ENCODE peak calls at places on chromosomes 3 and 15, in six cellular contexts. Z is BE2C; O is naive thymus-derived CD4-positive, alpha-beta T cell; D is RWPE2; X is CD8-positive, alpha-beta memory T cell; K is upper lobe of right lung. N is an unnamed sample.
A peak's percentile ranks its signal among the peaks of the same experiment; 100 is the strongest.

GRCh38 chr15:68235022-68235421 is 5.5 kb upstream of the CLN6 start:
- DNase-seq in Z (no peak), O (no peak), D (no peak), X (no peak), K (no peak), N (no peak)

GRCh38 chr3:129123314-129124060 is 1.9 kb upstream of the RAB43 start:
- DNase-seq in Z (no peak), O (no peak), D (no peak), X (peak; percentile 24), K (peak; percentile 37), N (no peak)

GRCh38 chr15:40744810-40745152 is 10.3 kb downstream of the RMDN3 start:
- DNase-seq in Z (no peak), O (no peak), D (peak; percentile 47), X (no peak), K (no peak), N (no peak)

GRCh38 chr3:183386651-183387050 is 41.8 kb downstream of the MCF2L2 start:
- DNase-seq in Z (peak; percentile 28), O (no peak), D (no peak), X (no peak), K (no peak), N (no peak)

GRCh38 chr15:63448261-63448660 is 56.1 kb upstream of the USP3 start:
- DNase-seq in Z (no peak), O (no peak), D (no peak), X (no peak), K (no peak), N (no peak)

GRCh38 chr15:100008258-100008657 is 275.0 kb upstream of the LYSMD4 start:
- DNase-seq in Z (no peak), O (no peak), D (peak; percentile 65), X (no peak), K (no peak), N (no peak)

GRCh38 chr3:116663161-116663885 is 46.3 kb upstream of the TUSC7 start:
- DNase-seq in Z (no peak), O (no peak), D (no peak), X (no peak), K (no peak), N (no peak)

GRCh38 chr15:25243800-25244097 is 195.1 kb downstream of the UBE3A start:
- DNase-seq in Z (peak; percentile 1), O (no peak), D (no peak), X (no peak), K (peak; percentile 51), N (peak; percentile 23)

GRCh38 chr3:165181556-165181955 is 14.6 kb downstream of the SLITRK3 start:
- DNase-seq in Z (no peak), O (no peak), D (no peak), X (no peak), K (no peak), N (no peak)

GRCh38 chr15:98012354-98012753 is 51.9 kb downstream of the ARRDC4 start:
- DNase-seq in Z (no peak), O (no peak), D (no peak), X (no peak), K (no peak), N (no peak)

GRCh38 chr3:40572588-40572987 is 47.8 kb downstream of the ZNF621 start:
- DNase-seq in Z (no peak), O (no peak), D (no peak), X (no peak), K (no peak), N (no peak)

GRCh38 chr3:2765002-2765579 is 345.1 kb downstream of the IL5RA start:
- DNase-seq in Z (peak; percentile 8), O (no peak), D (no peak), X (no peak), K (no peak), N (no peak)

GRCh38 chr3:13700889-13701288 is 152.0 kb downstream of the FBLN2 start:
- DNase-seq in Z (no peak), O (no peak), D (peak; percentile 52), X (no peak), K (peak; percentile 33), N (no peak)

GRCh38 chr15:56984681-56985515 is 66.5 kb downstream of the TCF12 start:
- DNase-seq in Z (no peak), O (no peak), D (no peak), X (no peak), K (no peak), N (peak; percentile 21)

GRCh38 chr3:20240154-20240883 is 54.3 kb upstream of the SGO1 start:
- DNase-seq in Z (no peak), O (no peak), D (no peak), X (no peak), K (no peak), N (no peak)

GRCh38 chr3:133038731-133039398 is 674 bp downstream of the TMEM108 start:
- DNase-seq in Z (peak; percentile 46), O (no peak), D (no peak), X (no peak), K (peak; percentile 71), N (no peak)

GRCh38 chr15:94991718-94992117 is 760.4 kb downstream of the MCTP2 start:
- DNase-seq in Z (no peak), O (no peak), D (no peak), X (no peak), K (no peak), N (no peak)

GRCh38 chr3:46370784-46371183 is at the start of gene CCR5:
- DNase-seq in Z (no peak), O (no peak), D (no peak), X (no peak), K (no peak), N (no peak)

GRCh38 chr3:189727898-189728297 is 96.7 kb downstream of the TP63 start:
- DNase-seq in Z (no peak), O (no peak), D (no peak), X (no peak), K (no peak), N (no peak)

GRCh38 chr3:59185586-59186381 is 136.0 kb upstream of the CFAP20DC start:
- DNase-seq in Z (no peak), O (no peak), D (no peak), X (no peak), K (no peak), N (no peak)

GRCh38 chr15:68589783-68590710 is 11.3 kb downstream of the CORO2B start:
- DNase-seq in Z (no peak), O (no peak), D (no peak), X (no peak), K (no peak), N (no peak)

GRCh38 chr3:195908439-195909293 is at the start of gene TNK2:
- DNase-seq in Z (no peak), O (peak; percentile 36), D (no peak), X (peak; percentile 37), K (peak; percentile 78), N (no peak)

GRCh38 chr3:185823280-185824044 is 1.4 kb downstream of the IGF2BP2 start:
- DNase-seq in Z (peak; percentile 16), O (peak; percentile 13), D (no peak), X (no peak), K (peak; percentile 73), N (peak; percentile 58)

GRCh38 chr3:49794431-49794830 is 5.2 kb downstream of the CDHR4 start:
- DNase-seq in Z (no peak), O (no peak), D (no peak), X (no peak), K (no peak), N (no peak)

GRCh38 chr3:73727854-73728253 is 103.1 kb upstream of the PDZRN3 start:
- DNase-seq in Z (no peak), O (no peak), D (no peak), X (no peak), K (no peak), N (no peak)

GRCh38 chr15:75195766-75196241 is 5.9 kb upstream of the C15orf39 start:
- DNase-seq in Z (peak; percentile 59), O (no peak), D (peak; percentile 75), X (no peak), K (no peak), N (no peak)

GRCh38 chr3:172171396-172172075 is 132.2 kb downstream of the FNDC3B start:
- DNase-seq in Z (no peak), O (no peak), D (no peak), X (no peak), K (no peak), N (peak; percentile 29)

GRCh38 chr3:54511766-54512365 is 389.5 kb downstream of the CACNA2D3 start:
- DNase-seq in Z (no peak), O (no peak), D (no peak), X (no peak), K (no peak), N (no peak)

DNA sequence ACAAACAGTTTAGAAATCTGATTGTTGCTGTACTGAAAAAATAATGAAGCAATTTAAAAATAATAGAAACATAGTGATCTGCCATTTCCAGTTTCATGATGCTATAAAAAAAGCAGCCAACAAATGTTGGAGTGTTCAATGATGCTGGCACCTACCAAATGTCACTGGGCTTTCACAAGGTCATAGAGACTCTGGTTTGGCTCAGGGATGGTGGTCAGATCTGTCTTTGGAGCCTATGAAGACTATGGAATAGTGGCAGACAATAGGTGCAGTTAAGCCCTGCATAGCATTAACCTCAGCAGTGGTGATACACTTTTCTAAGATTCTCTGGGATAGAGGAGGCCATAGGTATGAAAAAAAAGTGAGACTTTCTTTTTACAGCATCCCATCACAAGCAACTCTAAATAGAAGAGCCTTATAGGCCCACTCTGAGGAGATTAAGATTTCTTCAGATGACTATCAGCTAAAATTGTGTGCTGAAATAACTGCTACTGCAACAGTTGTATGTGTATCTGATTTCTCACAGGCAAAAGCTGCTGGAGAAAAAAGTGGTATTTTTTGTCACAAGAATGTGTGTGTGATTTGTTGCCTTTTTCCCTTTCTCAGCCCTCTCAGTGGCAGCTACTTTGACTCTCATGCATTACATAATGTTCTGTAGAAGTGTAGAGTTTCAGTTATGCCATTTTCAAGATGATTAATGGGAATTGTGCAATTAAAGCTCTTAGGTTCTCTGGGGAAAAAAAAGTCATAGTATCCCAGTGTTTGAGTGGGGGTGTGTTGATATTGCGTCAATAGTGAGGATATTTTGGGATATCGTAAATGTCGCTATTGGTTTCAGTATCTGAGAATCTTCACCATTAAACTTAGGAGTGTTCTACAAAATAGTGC is 137.4 kb downstream of the MBNL1 start:
- DNase-seq in Z (no peak), O (no peak), D (no peak), X (no peak), K (no peak), N (no peak)
- H3K4me1 ChIP-seq in Z (peaks cover 5% of the 10 kb centered on the region), O (peaks cover 52% of the 10 kb centered on the region), D (peaks cover 20% of the 10 kb centered on the region), X (peaks cover 61% of the 10 kb centered on the region), K (peaks cover 53% of the 10 kb centered on the region), N (peaks cover 28% of the 10 kb centered on the region)

GRCh38 chr15:90982135-90982534 is 12.2 kb downstream of the PRC1 start:
- DNase-seq in Z (no peak), O (no peak), D (no peak), X (no peak), K (no peak), N (no peak)
- H3K4me3 ChIP-seq in Z (no peak overlapping the region), O (no peak overlapping the region), D (no peak overlapping the region), X (no peak overlapping the region), K (no peak overlapping the region), N (no peak overlapping the region)

GRCh38 chr15:67130673-67131601 is 65.5 kb downstream of the SMAD3 start:
- DNase-seq in Z (no peak), O (no peak), D (no peak), X (no peak), K (no peak), N (no peak)
- H3K4me1 ChIP-seq in Z (no peaks in the 10 kb centered on the region), O (peaks cover 34% of the 10 kb centered on the region), D (peaks cover 63% of the 10 kb centered on the region), X (peaks cover 76% of the 10 kb centered on the region), K (peaks cover 73% of the 10 kb centered on the region), N (peaks cover 76% of the 10 kb centered on the region)

GRCh38 chr3:120710359-120710758 is 28.3 kb upstream of the HGD start:
- DNase-seq in Z (no peak), O (no peak), D (no peak), X (no peak), K (no peak), N (no peak)

GRCh38 chr3:120705851-120706582 is 24.0 kb upstream of the HGD start:
- DNase-seq in Z (no peak), O (no peak), D (no peak), X (no peak), K (no peak), N (no peak)

GRCh38 chr3:120708408-120708807 is 26.4 kb upstream of the HGD start:
- DNase-seq in Z (no peak), O (no peak), D (no peak), X (no peak), K (no peak), N (no peak)

GRCh38 chr3:120706950-120707349 is 24.9 kb upstream of the HGD start:
- DNase-seq in Z (no peak), O (no peak), D (no peak), X (no peak), K (no peak), N (no peak)
- H3K4me3 ChIP-seq in Z (no peak overlapping the region), O (no peak overlapping the region), D (no peak overlapping the region), X (no peak overlapping the region), K (no peak overlapping the region), N (no peak overlapping the region)